ENCODE peak calls at places on chromosomes 12 and 14, in seven cellular contexts. M is GM23248, I is suprapubic skin, V is astrocyte, K is upper lobe of right lung, C is Panc1, T is iPS DF 6.9. L is an unnamed sample. For H3K4me1, the result is how much of the 10 kb centered on the place peaks cover.

GRCh38 chr14:100698719-100699448 is 27.8 kb upstream of the DLK1 start:
- DNase-seq in M (no peak), I (no peak), V (no peak), K (no peak), C (no peak), T (no peak), L (no peak)

GRCh38 chr12:32264995-32265394 is 134.4 kb upstream of the FGD4 start:
- DNase-seq in M (peak), I (no peak), V (no peak), K (no peak), C (no peak), T (no peak), L (no peak)

GRCh38 chr12:19432309-19433170 is 6.8 kb upstream of the AEBP2 start:
- DNase-seq in M (no peak), I (no peak), V (no peak), K (no peak), C (no peak), T (no peak), L (no peak)

GRCh38 chr14:29518335-29518734 is 409.3 kb downstream of the PRKD1 start:
- DNase-seq in M (peak), I (no peak), V (peak), K (no peak), C (no peak), T (no peak), L (no peak)

GRCh38 chr12:32025906-32026305 is 66.7 kb downstream of the RESF1 start:
- DNase-seq in M (no peak), I (peak), V (no peak), K (no peak), C (no peak), T (no peak), L (peak)

GRCh38 chr12:1350055-1350933 is 244.1 kb downstream of the FBXL14 start:
- DNase-seq in M (peak), I (no peak), V (peak), K (no peak), C (no peak), T (no peak), L (no peak)

GRCh38 chr14:41986083-41986645 is 379.5 kb downstream of the LRFN5 start:
- DNase-seq in M (no peak), I (no peak), V (no peak), K (no peak), C (no peak), T (no peak), L (no peak)

GRCh38 chr12:20463920-20464524 is 95.7 kb downstream of the PDE3A start:
- DNase-seq in M (peak), I (no peak), V (no peak), K (no peak), C (no peak), T (no peak), L (no peak)

GRCh38 chr12:132146772-132147422 is 2.6 kb downstream of the NOC4L start:
- DNase-seq in M (no peak), I (peak), V (no peak), K (peak), C (no peak), T (no peak), L (no peak)

GRCh38 chr14:77574446-77575125 is 41.9 kb downstream of the SPTLC2 start:
- DNase-seq in M (peak), I (no peak), V (peak), K (no peak), C (no peak), T (no peak), L (no peak)

GRCh38 chr14:50944647-50945413 is 547 bp upstream of the PYGL start:
- DNase-seq in M (peak), I (peak), V (peak), K (peak), C (no peak), T (no peak), L (no peak)

GRCh38 chr12:111953455-111953854 is 59.5 kb downstream of the TMEM116 start:
- DNase-seq in M (no peak), I (no peak), V (no peak), K (no peak), C (no peak), T (no peak), L (no peak)

GRCh38 chr12:90974286-90974685 is 19.3 kb upstream of the CCER1 start:
- DNase-seq in M (peak), I (no peak), V (peak), K (no peak), C (no peak), T (no peak), L (no peak)

GRCh38 chr14:89292579-89293348 is 124.3 kb downstream of the FOXN3 start:
- DNase-seq in M (no peak), I (no peak), V (no peak), K (no peak), C (no peak), T (no peak), L (no peak)

GRCh38 chr14:76995279-76996035 is 33.1 kb downstream of the IRF2BPL start:
- DNase-seq in M (no peak), I (no peak), V (no peak), K (no peak), C (no peak), T (no peak), L (no peak)

GRCh38 chr14:97025722-97026121 is 228.5 kb downstream of the VRK1 start:
- DNase-seq in M (no peak), I (no peak), V (no peak), K (no peak), C (no peak), T (no peak), L (no peak)

GRCh38 chr14:61076531-61076930 is 95.5 kb downstream of the SLC38A6 start:
- DNase-seq in M (peak), I (no peak), V (peak), K (no peak), C (no peak), T (no peak), L (no peak)

GRCh38 chr14:101365329-101366158 is 195.8 kb upstream of the DIO3 start:
- DNase-seq in M (no peak), I (no peak), V (no peak), K (no peak), C (no peak), T (no peak), L (no peak)

GRCh38 chr12:26471560-26471959 is 276.2 kb downstream of the SSPN start:
- DNase-seq in M (peak), I (no peak), V (peak), K (no peak), C (no peak), T (no peak), L (no peak)

GRCh38 chr14:75604979-75605825 is 26.8 kb downstream of the FLVCR2 start:
- DNase-seq in M (no peak), I (no peak), V (peak), K (peak), C (no peak), T (no peak), L (no peak)

GRCh38 chr12:106693421-106693820 is 81.1 kb upstream of the RIC8B start:
- DNase-seq in M (no peak), I (no peak), V (no peak), K (no peak), C (no peak), T (no peak), L (no peak)
- H3K4me3 ChIP-seq in M (no peak), I (no peak), V (no peak), K (no peak), C (no peak), T (no peak), L (no peak)

DNA sequence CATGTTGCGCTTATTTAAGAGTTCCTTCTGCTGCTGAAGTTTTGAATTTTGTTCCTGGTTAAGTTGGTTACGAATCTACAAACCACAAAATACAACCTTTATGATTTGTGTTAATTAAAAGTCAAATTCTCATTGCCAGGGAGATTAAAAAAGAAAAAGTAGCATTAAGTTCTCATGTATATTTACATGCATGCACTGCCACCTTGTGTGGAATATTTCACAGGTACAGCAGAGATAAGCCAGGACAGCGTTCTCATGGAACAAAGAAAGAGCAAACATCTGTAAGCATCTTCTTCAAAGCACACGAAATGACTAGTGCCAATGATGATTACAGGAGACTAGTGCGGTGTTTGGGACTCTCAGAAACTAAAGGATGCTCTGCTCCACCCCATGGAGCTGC is 34.2 kb downstream of the ZFYVE21 start:
- DNase-seq in M (no peak), I (no peak), V (no peak), K (no peak), C (no peak), T (no peak), L (no peak)
- H3K4me1 ChIP-seq in M (under half), I (under half), V (under half), K (under half), C (under half), T (under half), L (under half)

DNA sequence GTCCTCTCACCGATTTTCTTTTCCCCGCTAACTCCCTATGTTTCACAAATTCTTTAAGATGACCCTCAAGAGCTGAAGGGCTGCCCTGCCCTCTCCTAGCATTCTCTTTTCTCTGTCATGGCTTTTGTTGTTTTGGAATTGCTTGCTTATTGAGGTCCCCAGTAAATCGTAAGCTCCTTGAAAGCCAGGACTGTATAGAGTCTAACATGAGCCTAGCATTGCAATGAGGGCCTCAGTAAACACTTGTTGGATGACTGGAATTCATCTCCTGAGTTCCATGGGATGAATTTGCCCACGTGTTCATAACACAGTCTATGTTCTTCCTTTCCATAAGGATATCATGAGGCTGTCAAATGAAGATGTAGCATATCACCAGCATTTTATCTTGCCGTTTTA is 92.2 kb downstream of the APAF1 start:
- DNase-seq in M (no peak), I (no peak), V (no peak), K (no peak), C (no peak), T (no peak), L (no peak)
- H3K27ac ChIP-seq in M (no peak), I (no peak), V (no peak), K (no peak), C (no peak), T (no peak), L (no peak)

GRCh38 chr14:22978873-22979671 is 3.3 kb downstream of the AJUBA start:
- DNase-seq in M (no peak), I (peak), V (no peak), K (no peak), C (no peak), T (no peak), L (no peak)
- H3K4me3 ChIP-seq in M (peak), I (peak), V (peak), K (peak), C (peak), T (no peak), L (no peak)